ENCODE peak calls at places on chromosomes 4 and X, in ten cellular contexts. Z is CD8-positive, alpha-beta T cell; O is psoas muscle; V is spleen; Y is fibroblast of lung; R is kidney; K is upper lobe of left lung; U is cardiac muscle cell; S is right atrium auricular region; E is tibial nerve. F is an unnamed sample.

GRCh38 chrX:53330331-53330730 is 48.9 kb upstream of the IQSEC2 start:
- DNase-seq in Z (no peak), O (no peak), V (no peak), Y (no peak), R (no peak), K (no peak), U (no peak), S (no peak), E (no peak), F (no peak)

GRCh38 chr4:15651682-15652081 is 3.5 kb downstream of the FBXL5 start:
- DNase-seq in Z (no peak), O (no peak), V (no peak), Y (peak; percentile 19), R (no peak), K (no peak), U (no peak), S (no peak), E (no peak), F (no peak)

GRCh38 chr4:132526652-132527051 is 622.4 kb upstream of the PCDH10 start:
- DNase-seq in Z (no peak), O (no peak), V (no peak), Y (no peak), R (no peak), K (no peak), U (no peak), S (no peak), E (no peak), F (no peak)

GRCh38 chrX:413322-414201 is 26.9 kb upstream of the PPP2R3B start:
- DNase-seq in Z (no peak), O (peak; percentile 23), V (no peak), Y (peak; percentile 72), R (peak; percentile 62), K (no peak), U (peak; percentile 69), S (peak; percentile 63), E (no peak), F (peak; percentile 25)

GRCh38 chr4:153789741-153790651 is 1.1 kb upstream of the SFRP2 start:
- DNase-seq in Z (no peak), O (no peak), V (no peak), Y (no peak), R (peak; percentile 51), K (no peak), U (no peak), S (no peak), E (no peak), F (peak; percentile 23)

GRCh38 chr4:173879286-173879908 is 349.4 kb upstream of the HAND2 start:
- DNase-seq in Z (no peak), O (no peak), V (no peak), Y (no peak), R (no peak), K (no peak), U (no peak), S (no peak), E (no peak), F (no peak)

GRCh38 chr4:184310171-184310567 is 92.5 kb upstream of the ENPP6 start:
- DNase-seq in Z (peak; percentile 20), O (no peak), V (peak; percentile 87), Y (no peak), R (peak; percentile 70), K (peak; percentile 74), U (no peak), S (no peak), E (no peak), F (no peak)

GRCh38 chrX:107773206-107773605 is 2.4 kb downstream of the TSC22D3 start:
- DNase-seq in Z (no peak), O (no peak), V (no peak), Y (no peak), R (no peak), K (no peak), U (peak; percentile 66), S (no peak), E (no peak), F (no peak)

GRCh38 chrX:23661671-23662070 is 5.6 kb upstream of the PRDX4 start:
- DNase-seq in Z (no peak), O (no peak), V (no peak), Y (peak; percentile 67), R (no peak), K (no peak), U (no peak), S (no peak), E (no peak), F (no peak)

GRCh38 chr4:4890574-4891260 is 31.3 kb downstream of the MSX1 start:
- DNase-seq in Z (no peak), O (no peak), V (no peak), Y (no peak), R (no peak), K (no peak), U (no peak), S (no peak), E (no peak), F (peak; percentile 62)

GRCh38 chr4:72314869-72315268 is 254.2 kb downstream of the ADAMTS3 start:
- DNase-seq in Z (no peak), O (no peak), V (no peak), Y (peak; percentile 83), R (no peak), K (no peak), U (peak; percentile 61), S (no peak), E (no peak), F (no peak)

GRCh38 chr4:158798062-158798461 is 29.2 kb downstream of the FNIP2 start:
- DNase-seq in Z (no peak), O (no peak), V (no peak), Y (no peak), R (no peak), K (no peak), U (no peak), S (no peak), E (no peak), F (no peak)

GRCh38 chr4:158799856-158800255 is 31.0 kb downstream of the FNIP2 start:
- DNase-seq in Z (no peak), O (no peak), V (no peak), Y (no peak), R (no peak), K (no peak), U (no peak), S (no peak), E (no peak), F (no peak)

GRCh38 chr4:158801677-158802076 is 32.9 kb downstream of the FNIP2 start:
- DNase-seq in Z (no peak), O (no peak), V (no peak), Y (no peak), R (no peak), K (no peak), U (no peak), S (no peak), E (no peak), F (no peak)

GRCh38 chr4:158801066-158801465 is 32.2 kb downstream of the FNIP2 start:
- DNase-seq in Z (no peak), O (no peak), V (no peak), Y (no peak), R (no peak), K (no peak), U (no peak), S (no peak), E (no peak), F (no peak)

GRCh38 chr4:158799013-158799770 is 30.4 kb downstream of the FNIP2 start:
- DNase-seq in Z (no peak), O (no peak), V (no peak), Y (no peak), R (no peak), K (no peak), U (no peak), S (no peak), E (no peak), F (no peak)
- H3K27ac ChIP-seq in Z (no peak overlapping the region), O (no peak overlapping the region), V (no peak overlapping the region), Y (no peak overlapping the region), R (peak overlapping the region; percentile 15), K (no peak overlapping the region), U (peak overlapping the region; percentile 53), S (no peak overlapping the region), E (no peak overlapping the region), F (no peak overlapping the region)

DNA sequence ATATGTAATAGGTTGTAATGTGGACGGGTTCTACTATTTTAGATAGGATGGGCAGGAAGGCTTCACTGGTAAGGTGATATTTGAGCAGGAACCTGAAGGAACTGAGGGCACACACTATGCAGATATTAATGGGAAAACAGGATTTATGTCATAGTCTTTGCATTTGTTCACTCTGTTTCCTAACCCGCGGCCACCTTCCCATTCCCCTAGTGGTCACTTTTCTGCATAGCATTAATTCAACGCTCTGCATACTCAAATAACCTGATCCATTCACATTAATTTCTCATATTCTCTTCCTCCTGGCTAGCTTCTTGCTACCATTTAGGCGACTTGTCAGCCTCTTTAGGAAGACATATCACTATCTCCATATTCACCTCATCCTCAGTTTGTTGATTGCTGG is 61.5 kb downstream of the GSPT2 start:
- DNase-seq in Z (no peak), O (no peak), V (no peak), Y (no peak), R (no peak), K (no peak), U (no peak), S (no peak), E (no peak), F (no peak)
- TF ChIP-seq CTCF in Z (no peak), O (peak; percentile 8), V (no peak), Y (peak; percentile 4), R (no peak), K (no peak), U (no peak), S (no peak), E (no peak), F (no peak)

GRCh38 chr4:146637853-146638800 is 566 bp upstream of the POU4F2 start:
- DNase-seq in Z (no peak), O (no peak), V (no peak), Y (no peak), R (no peak), K (peak; percentile 70), U (peak; percentile 18), S (no peak), E (no peak), F (no peak)

GRCh38 chr4:146634825-146635224 is 3.9 kb upstream of the POU4F2 start:
- DNase-seq in Z (no peak), O (no peak), V (no peak), Y (no peak), R (no peak), K (no peak), U (no peak), S (no peak), E (no peak), F (no peak)

GRCh38 chr4:146633471-146633800 is 5.3 kb upstream of the POU4F2 start:
- DNase-seq in Z (no peak), O (no peak), V (no peak), Y (no peak), R (no peak), K (no peak), U (no peak), S (no peak), E (no peak), F (no peak)

GRCh38 chr4:146638801-146639351 is at the start of gene POU4F2:
- DNase-seq in Z (no peak), O (no peak), V (no peak), Y (peak; percentile 20), R (no peak), K (peak; percentile 70), U (peak; percentile 65), S (no peak), E (no peak), F (no peak)

GRCh38 chr4:146632770-146633470 is 5.8 kb upstream of the POU4F2 start:
- DNase-seq in Z (no peak), O (no peak), V (no peak), Y (no peak), R (no peak), K (peak; percentile 48), U (no peak), S (no peak), E (no peak), F (no peak)
- H3K4me3 ChIP-seq in Z (no peak overlapping the region), O (no peak overlapping the region), V (no peak overlapping the region), Y (no peak overlapping the region), R (no peak overlapping the region), K (no peak overlapping the region), U (no peak overlapping the region), S (no peak overlapping the region), E (no peak overlapping the region), F (no peak overlapping the region)

GRCh38 chrX:44282753-44283152 is 60.7 kb downstream of the EFHC2 start:
- DNase-seq in Z (no peak), O (no peak), V (no peak), Y (no peak), R (no peak), K (peak; percentile 12), U (no peak), S (no peak), E (no peak), F (no peak)
- H3K27ac ChIP-seq in Z (no peak overlapping the region), O (no peak overlapping the region), V (no peak overlapping the region), Y (no peak overlapping the region), R (no peak overlapping the region), K (no peak overlapping the region), U (no peak overlapping the region), S (no peak overlapping the region), E (no peak overlapping the region), F (no peak overlapping the region)

F was measured in tibial artery.